ENCODE peak calls at places on chromosomes 16 and 17, in eight cellular contexts. T, U, J, I, W, B, K and P are unnamed samples.

GRCh38 chr16:5642034-5642433 is 544.4 kb upstream of the EEF2KMT start:
- DNase-seq in W (no peak), T (no peak), B (no peak), I (no peak), K (no peak), J (no peak), U (no peak), P (no peak)

GRCh38 chr17:17510456-17511292 is 14.5 kb upstream of the RASD1 start:
- DNase-seq in T (no peak), W (no peak), I (no peak), J (no peak), K (no peak), B (no peak), U (no peak), P (no peak)

GRCh38 chr17:31508310-31509094 is 117.0 kb downstream of the RAB11FIP4 start:
- DNase-seq in T (no peak), K (no peak), J (no peak), B (no peak), I (peak), U (no peak), W (peak), P (no peak)

GRCh38 chr16:30780021-30780420 is 7.0 kb downstream of the ZNF629 start:
- DNase-seq in T (no peak), J (no peak), W (no peak), I (no peak), K (no peak), U (no peak), B (no peak), P (no peak)

GRCh38 chr16:64865037-64865696 is 256.7 kb downstream of the CDH11 start:
- DNase-seq in K (no peak), B (no peak), J (no peak), W (no peak), T (no peak), U (peak), I (no peak), P (peak)

GRCh38 chr16:19008770-19009169 is 25.0 kb downstream of the TMC7 start:
- DNase-seq in W (no peak), B (no peak), K (no peak), U (peak), T (no peak), I (no peak), J (peak), P (no peak)

GRCh38 chr16:79071424-79071823 is 529.1 kb downstream of the MAF start:
- DNase-seq in U (no peak), J (no peak), K (peak), T (no peak), B (no peak), I (no peak), W (no peak), P (no peak)

GRCh38 chr16:3793161-3793576 is 75.8 kb upstream of the TRAP1 start:
- DNase-seq in T (peak), W (no peak), B (no peak), J (no peak), K (no peak), U (no peak), I (peak), P (no peak)

GRCh38 chr17:35167666-35168065 is 20.0 kb downstream of the UNC45B start:
- DNase-seq in T (no peak), W (no peak), B (no peak), K (no peak), J (no peak), U (peak), I (no peak), P (no peak)

GRCh38 chr17:49104511-49105074 is 28.0 kb upstream of the B4GALNT2 start:
- DNase-seq in T (no peak), I (no peak), J (peak), K (no peak), B (no peak), U (peak), W (no peak), P (no peak)

GRCh38 chr17:32285286-32285685 is 19.7 kb downstream of the RHBDL3 start:
- DNase-seq in K (no peak), I (no peak), B (no peak), T (no peak), W (no peak), U (no peak), J (no peak), P (no peak)

GRCh38 chr16:4306439-4307214 is 9.2 kb upstream of the GLIS2 start:
- DNase-seq in K (no peak), J (no peak), I (peak), T (no peak), W (peak), U (no peak), B (no peak), P (no peak)

GRCh38 chr17:62714016-62714777 is 86.7 kb downstream of the MRC2 start:
- DNase-seq in J (no peak), W (no peak), I (no peak), K (no peak), U (peak), B (no peak), T (no peak), P (no peak)

GRCh38 chr16:69448470-69449193 is 24.2 kb downstream of the CYB5B start:
- DNase-seq in K (no peak), B (no peak), I (no peak), U (peak), J (no peak), T (peak), W (no peak), P (peak)

GRCh38 chr17:80796430-80796861 is 195.2 kb upstream of the CHMP6 start:
- DNase-seq in J (no peak), B (no peak), U (no peak), K (no peak), I (no peak), T (no peak), W (no peak), P (no peak)

GRCh38 chr17:17613708-17614114 is 22.2 kb upstream of the PEMT start:
- DNase-seq in U (peak), T (peak), K (peak), I (peak), B (peak), W (peak), J (no peak), P (peak)

GRCh38 chr17:46834846-46835245 is 16.4 kb upstream of the WNT3 start:
- DNase-seq in J (no peak), B (no peak), I (no peak), U (no peak), W (no peak), T (no peak), K (no peak), P (no peak)

GRCh38 chr16:89924298-89924924 is 1.3 kb downstream of the TUBB3 start:
- DNase-seq in I (peak), W (no peak), T (peak), K (no peak), J (no peak), B (no peak), U (peak), P (peak)

GRCh38 chr16:87297918-87298631 is 19.1 kb downstream of the C16orf95 start:
- DNase-seq in I (peak), T (no peak), B (peak), W (no peak), K (peak), J (no peak), U (peak), P (no peak)

GRCh38 chr17:17164676-17165075 is 41.5 kb downstream of the PLD6 start:
- DNase-seq in U (no peak), K (no peak), B (no peak), T (no peak), J (no peak), W (no peak), I (no peak), P (no peak)

GRCh38 chr17:13995856-13996635 is 73.3 kb upstream of the COX10 start:
- DNase-seq in W (no peak), K (no peak), T (no peak), U (peak), B (no peak), J (peak), I (no peak), P (no peak)

GRCh38 chr17:81010935-81011334 is 19.3 kb downstream of the CHMP6 start:
- DNase-seq in W (no peak), J (no peak), U (no peak), K (no peak), B (no peak), T (no peak), I (no peak), P (no peak)

GRCh38 chr16:66058181-66058580 is 308.3 kb upstream of the CDH5 start:
- DNase-seq in J (peak), U (peak), B (no peak), I (no peak), W (no peak), K (no peak), T (no peak), P (no peak)

GRCh38 chr17:73705594-73705993 is 61.3 kb upstream of the SDK2 start:
- DNase-seq in J (peak), I (no peak), T (peak), B (peak), K (peak), U (no peak), W (no peak), P (no peak)

GRCh38 chr17:55731586-55732250 is 9.1 kb upstream of the TMEM100 start:
- DNase-seq in U (no peak), W (no peak), B (no peak), K (peak), I (no peak), T (no peak), J (no peak), P (no peak)

GRCh38 chr16:61146429-61146828 is 889.8 kb downstream of the CDH8 start:
- DNase-seq in B (no peak), I (no peak), W (peak), U (no peak), K (no peak), T (no peak), J (no peak), P (no peak)

GRCh38 chr17:66353937-66354401 is 51.6 kb downstream of the PRKCA start:
- DNase-seq in I (no peak), K (no peak), U (peak), T (no peak), W (no peak), J (peak), B (no peak), P (no peak)

GRCh38 chr17:81512984-81513668 is 527 bp upstream of the ACTG1 start:
- DNase-seq in K (peak), W (peak), T (peak), U (peak), B (no peak), I (peak), J (no peak), P (peak)

GRCh38 chr16:31472559-31473203 is 729 bp downstream of the TGFB1I1 start:
- DNase-seq in T (no peak), J (peak), I (peak), U (peak), W (no peak), K (peak), B (peak), P (peak)

GRCh38 chr17:39063681-39064069 is 87.8 kb downstream of the PLXDC1 start:
- DNase-seq in J (no peak), T (no peak), B (no peak), K (no peak), U (no peak), I (no peak), W (no peak), P (no peak)

GRCh38 chr17:55451758-55452468 is 30.3 kb upstream of the MMD start:
- DNase-seq in J (no peak), I (no peak), W (no peak), U (peak), T (no peak), B (no peak), K (no peak), P (no peak)

GRCh38 chr17:27793168-27793905 is 7.0 kb downstream of the NOS2 start:
- DNase-seq in U (peak), I (no peak), W (no peak), B (peak), J (no peak), K (no peak), T (peak), P (no peak)

GRCh38 chr16:69939821-69940585 is 11.1 kb upstream of the CLEC18A start:
- DNase-seq in K (no peak), J (no peak), I (no peak), T (no peak), U (no peak), W (no peak), B (no peak), P (no peak)

GRCh38 chr16:75460441-75460840 is 4.0 kb downstream of the TMEM170A start:
- DNase-seq in W (no peak), B (no peak), J (no peak), U (no peak), I (no peak), T (no peak), K (no peak), P (no peak)

GRCh38 chr17:31754239-31754945 is 104.7 kb downstream of the COPRS start:
- DNase-seq in B (peak), U (peak), I (no peak), T (no peak), J (peak), K (no peak), W (no peak), P (no peak)

GRCh38 chr16:23504453-23505179 is 5.7 kb downstream of the GGA2 start:
- DNase-seq in K (peak), J (peak), U (peak), T (peak), I (peak), W (no peak), B (peak), P (peak)

GRCh38 chr17:75105269-75106080 is 4.3 kb upstream of the ARMC7 start:
- DNase-seq in J (no peak), U (peak), I (peak), B (peak), K (peak), W (peak), T (no peak), P (no peak)

GRCh38 chr17:79459846-79460245 is 151.0 kb downstream of the RBFOX3 start:
- DNase-seq in T (peak), I (no peak), W (no peak), K (no peak), B (no peak), J (no peak), U (no peak), P (no peak)

GRCh38 chr17:17351901-17352781 is 49.0 kb downstream of the NT5M start:
- DNase-seq in W (no peak), K (no peak), B (peak), I (no peak), U (peak), J (no peak), T (no peak), P (no peak)

GRCh38 chr17:68459030-68459376 is 1.7 kb upstream of the WIPI1 start:
- DNase-seq in U (no peak), J (no peak), T (no peak), W (peak), B (no peak), K (no peak), I (no peak), P (no peak)